ENCODE peak calls at places on chromosomes 2 and 18, in ten cellular contexts. D, B, X, H, R, W, A, L, I and U are unnamed samples.

GRCh38 chr2:112020561-112020960 is 34.5 kb upstream of the TMEM87B start:
- DNase-seq in D (no peak), B (no peak), X (no peak), H (no peak), R (peak), W (no peak), A (no peak), L (no peak), I (no peak), U (no peak)

GRCh38 chr2:176490061-176490861 is 221.0 kb downstream of the MTX2 start:
- DNase-seq in D (no peak), B (no peak), X (no peak), H (no peak), R (no peak), W (peak), A (no peak), L (no peak), I (no peak), U (no peak)

GRCh38 chr18:61602836-61603235 is 269.6 kb downstream of the CDH20 start:
- DNase-seq in D (no peak), B (no peak), X (no peak), H (no peak), R (peak), W (no peak), A (no peak), L (no peak), I (no peak), U (no peak)

GRCh38 chr2:161316686-161317085 is 8.5 kb downstream of the PSMD14 start:
- DNase-seq in D (no peak), B (no peak), X (no peak), H (no peak), R (no peak), W (no peak), A (no peak), L (no peak), I (no peak), U (no peak)

GRCh38 chr2:120442923-120443571 is 97.1 kb downstream of the INHBB start:
- DNase-seq in D (no peak), B (no peak), X (no peak), H (peak), R (no peak), W (peak), A (no peak), L (no peak), I (no peak), U (no peak)

GRCh38 chr2:240624950-240625621 is at the start of gene GPR35:
- DNase-seq in D (peak), B (peak), X (no peak), H (peak), R (no peak), W (no peak), A (peak), L (no peak), I (peak), U (peak)

GRCh38 chr2:8592736-8593135 is 89.1 kb upstream of the ID2 start:
- DNase-seq in D (no peak), B (no peak), X (no peak), H (no peak), R (no peak), W (no peak), A (no peak), L (no peak), I (no peak), U (no peak)

GRCh38 chr2:53549497-53549896 is 218.1 kb upstream of the CHAC2 start:
- DNase-seq in D (no peak), B (no peak), X (no peak), H (no peak), R (no peak), W (no peak), A (no peak), L (no peak), I (no peak), U (no peak)

GRCh38 chr2:124836415-124836814 is 811.3 kb downstream of the CNTNAP5 start:
- DNase-seq in D (no peak), B (no peak), X (no peak), H (no peak), R (no peak), W (no peak), A (no peak), L (no peak), I (no peak), U (no peak)

GRCh38 chr2:128282246-128282975 is 36.3 kb downstream of the HS6ST1 start:
- DNase-seq in D (no peak), B (no peak), X (no peak), H (no peak), R (peak), W (no peak), A (no peak), L (no peak), I (no peak), U (no peak)

GRCh38 chr2:109440507-109441156 is 173.1 kb downstream of the SEPTIN10 start:
- DNase-seq in D (no peak), B (no peak), X (no peak), H (no peak), R (no peak), W (no peak), A (no peak), L (no peak), I (no peak), U (no peak)

GRCh38 chr2:192072261-192072660 is 122.5 kb downstream of the TMEFF2 start:
- DNase-seq in D (no peak), B (no peak), X (no peak), H (no peak), R (peak), W (no peak), A (peak), L (no peak), I (no peak), U (no peak)

GRCh38 chr2:200308001-200308400 is 1.5 kb downstream of the SPATS2L start:
- DNase-seq in D (no peak), B (no peak), X (no peak), H (no peak), R (peak), W (no peak), A (no peak), L (no peak), I (no peak), U (no peak)

GRCh38 chr2:64606495-64607363 is 47.0 kb downstream of the SERTAD2 start:
- DNase-seq in D (no peak), B (peak), X (no peak), H (peak), R (no peak), W (no peak), A (peak), L (no peak), I (peak), U (peak)